ENCODE peak calls at places on chromosomes 13 and 19, in nine cellular contexts. J is lower lobe of right lung; A is DND-41; C is activated CD4-positive, alpha-beta T cell treated with anti-CD3 and anti-CD28 coated beads for 4 hours; M is dorsolateral prefrontal cortex; P is smooth muscle cell of the brain vasculature; H is Ammon's horn; O is stimulated activated CD4-positive, alpha-beta T cell treated with anti-CD3 and anti-CD28 coated beads, Interleukin-4, amount 100 ng/mL, for 48 hours; E is effector CD4-positive, alpha-beta T cell. B is an unnamed sample.

GRCh38 chr13:92407858-92408257 is 818.7 kb upstream of the GPC6 start:
- DNase-seq in J (no peak), A (no peak), C (no peak), M (no peak), P (no peak), H (no peak), O (no peak), E (no peak), B (no peak)

GRCh38 chr19:45352062-45352461 is 11.5 kb downstream of the KLC3 start:
- DNase-seq in J (no peak), A (no peak), C (no peak), M (no peak), P (no peak), H (no peak), O (no peak), E (no peak), B (no peak)

GRCh38 chr13:85230754-85231153 is 568.5 kb downstream of the SLITRK6 start:
- DNase-seq in J (no peak), A (no peak), C (no peak), M (no peak), P (no peak), H (no peak), O (no peak), E (no peak), B (no peak)

GRCh38 chr13:30742896-30743295 is 7.6 kb downstream of the ALOX5AP start:
- DNase-seq in J (no peak), A (no peak), C (no peak), M (no peak), P (no peak), H (no peak), O (no peak), E (no peak), B (no peak)

GRCh38 chr13:35347679-35348205 is 128.7 kb downstream of the MAB21L1 start:
- DNase-seq in J (no peak), A (no peak), C (no peak), M (no peak), P (no peak), H (no peak), O (no peak), E (no peak), B (no peak)

GRCh38 chr19:48332351-48332661 is 7.0 kb downstream of the EMP3 start:
- DNase-seq in J (no peak), A (no peak), C (no peak), M (no peak), P (no peak), H (no peak), O (no peak), E (no peak), B (no peak)

GRCh38 chr13:27954406-27954851 is 14.7 kb downstream of the CDX2 start:
- DNase-seq in J (no peak), A (no peak), C (no peak), M (no peak), P (no peak), H (no peak), O (no peak), E (no peak), B (peak)

GRCh38 chr19:33446156-33446917 is 72.8 kb downstream of the CEBPG start:
- DNase-seq in J (peak), A (no peak), C (no peak), M (peak), P (no peak), H (no peak), O (no peak), E (no peak), B (no peak)

GRCh38 chr13:109275848-109276247 is 510.5 kb downstream of the IRS2 start:
- DNase-seq in J (no peak), A (no peak), C (no peak), M (no peak), P (no peak), H (peak), O (no peak), E (no peak), B (no peak)

GRCh38 chr19:871446-872265 is 12.2 kb downstream of the CFD start:
- DNase-seq in J (no peak), A (no peak), C (no peak), M (no peak), P (no peak), H (peak), O (no peak), E (no peak), B (peak)

B was measured in frontal cortex.